ENCODE peak calls at places on chromosomes 11 and 22, in five cellular contexts. A is A549, F is uterus, J is right lobe of liver, Y is transverse colon. B is an unnamed sample. For H3K4me1, the result is how much of the 10 kb centered on the place peaks cover.

GRCh38 chr11:62054484-62055121 is 69.2 kb upstream of the INCENP start:
- DNase-seq in Y (peak), A (peak), F (no peak), J (no peak), B (no peak)

GRCh38 chr22:24775769-24776492 is 1.4 kb upstream of the PIWIL3 start:
- DNase-seq in F (no peak), A (no peak), J (no peak), Y (no peak), B (no peak)

GRCh38 chr11:2778630-2779498 is 79.1 kb upstream of the KCNQ1OT1 start:
- DNase-seq in A (peak), F (peak), Y (peak), J (peak), B (peak)

GRCh38 chr11:130916238-130916855 is at the start of gene SNX19:
- DNase-seq in J (peak), A (peak), Y (peak), F (peak), B (peak)

GRCh38 chr11:95545116-95545875 is 244.3 kb downstream of the FAM76B start:
- DNase-seq in J (no peak), A (no peak), Y (no peak), F (no peak), B (no peak)

GRCh38 chr11:62552931-62553838 is 6.6 kb upstream of the AHNAK start:
- DNase-seq in J (peak), Y (peak), F (peak), A (peak), B (peak)

GRCh38 chr22:26174280-26174679 is 5.0 kb downstream of the SEZ6L start:
- DNase-seq in F (no peak), A (peak), Y (no peak), J (no peak), B (peak)

GRCh38 chr22:25623310-25623734 is 58.8 kb downstream of the GRK3 start:
- DNase-seq in A (no peak), J (no peak), Y (no peak), F (no peak), B (no peak)

GRCh38 chr11:104830508-104830907 is 67.8 kb downstream of the CASP12 start:
- DNase-seq in Y (no peak), J (no peak), A (no peak), F (no peak), B (no peak)

GRCh38 chr11:13215157-13215556 is 62.4 kb upstream of the BMAL1 start:
- DNase-seq in F (no peak), J (no peak), A (peak), Y (no peak), B (no peak)

GRCh38 chr22:38144025-38144405 is 33.5 kb upstream of the BAIAP2L2 start:
- DNase-seq in Y (no peak), J (peak), F (no peak), A (peak), B (no peak)

GRCh38 chr11:72314199-72314598 is 70.2 kb upstream of the PHOX2A start:
- DNase-seq in Y (no peak), F (no peak), J (no peak), A (no peak), B (no peak)

GRCh38 chr22:28440517-28441366 is 238.9 kb downstream of the TTC28 start:
- DNase-seq in J (no peak), Y (no peak), A (no peak), F (no peak), B (no peak)

GRCh38 chr11:88695701-88696414 is 358.3 kb upstream of the CTSC start:
- DNase-seq in F (no peak), Y (no peak), J (no peak), A (no peak), B (no peak)

GRCh38 chr11:3171931-3172560 is 6.9 kb upstream of the OSBPL5 start:
- DNase-seq in J (peak), A (no peak), Y (no peak), F (no peak), B (no peak)

GRCh38 chr11:1782026-1782696 is 18.4 kb upstream of the CTSD start:
- DNase-seq in J (no peak), Y (no peak), A (no peak), F (no peak), B (no peak)

GRCh38 chr11:23192256-23192655 is 332.0 kb upstream of the CCDC179 start:
- DNase-seq in Y (no peak), F (no peak), J (no peak), A (no peak), B (no peak)

GRCh38 chr22:47084226-47084625 is 321.8 kb downstream of the TBC1D22A start:
- DNase-seq in Y (no peak), F (no peak), J (no peak), A (no peak), B (no peak)

GRCh38 chr11:87295237-87295636 is 257.5 kb downstream of the TMEM135 start:
- DNase-seq in F (no peak), A (no peak), J (no peak), Y (no peak), B (no peak)

GRCh38 chr11:13384837-13385417 is 78.1 kb downstream of the BTBD10 start:
- DNase-seq in A (peak), Y (peak), J (no peak), F (no peak), B (peak)

GRCh38 chr11:16086229-16086628 is 270.1 kb downstream of the SOX6 start:
- DNase-seq in J (no peak), F (no peak), A (no peak), Y (no peak), B (no peak)

GRCh38 chr11:35177370-35177769 is 38.4 kb downstream of the CD44 start:
- DNase-seq in F (no peak), A (no peak), J (no peak), Y (no peak), B (no peak)

GRCh38 chr22:49968313-49968830 is 7.8 kb downstream of the PIM3 start:
- DNase-seq in F (peak), J (peak), Y (no peak), A (no peak), B (peak)

GRCh38 chr22:42344391-42344861 is 74.0 kb upstream of the TCF20 start:
- DNase-seq in A (no peak), F (peak), J (no peak), Y (no peak), B (peak)

GRCh38 chr22:29224121-29224858 is 18.6 kb downstream of the EMID1 start:
- DNase-seq in J (no peak), F (peak), Y (peak), A (no peak), B (no peak)

GRCh38 chr22:42114721-42115120 is 15.9 kb downstream of the CYP2D6 start:
- DNase-seq in J (no peak), A (peak), Y (no peak), F (no peak), B (no peak)

GRCh38 chr11:75326439-75326810 is 25.0 kb downstream of the ARRB1 start:
- DNase-seq in F (no peak), Y (no peak), A (no peak), J (no peak), B (no peak)

GRCh38 chr11:101129203-101129943 is at the start of gene PGR:
- DNase-seq in A (no peak), Y (peak), J (no peak), F (peak), B (peak)

GRCh38 chr22:24105661-24106060 is 75.6 kb upstream of the SUSD2 start:
- DNase-seq in J (peak), Y (no peak), A (no peak), F (no peak), B (no peak)

DNA sequence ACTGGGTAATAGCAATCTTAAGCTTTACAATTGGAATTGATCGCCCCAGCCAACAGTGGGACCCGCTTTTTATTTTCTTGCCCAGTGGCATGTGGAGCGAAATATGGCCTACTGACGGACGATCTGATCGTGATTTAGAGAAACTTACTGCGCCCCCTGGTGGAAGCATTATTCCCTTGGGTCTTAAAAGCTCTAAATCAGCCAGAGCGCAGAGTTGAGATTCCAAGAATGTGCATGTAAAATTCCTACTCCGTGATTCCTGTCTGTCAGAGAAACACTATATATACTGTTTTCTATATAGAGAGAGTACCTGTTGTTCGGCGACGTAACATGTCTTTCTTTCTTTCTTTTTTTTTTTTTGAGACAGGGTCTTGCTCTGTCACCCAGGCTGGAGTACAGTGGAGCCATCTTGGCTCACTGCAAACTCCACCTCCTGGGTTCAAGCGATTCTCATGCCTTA is 3.7 kb upstream of the DPF2 start:
- DNase-seq in Y (peak), A (peak), F (peak), J (no peak), B (peak)
- TF ChIP-seq POLR2A in Y (no peak), A (no peak), F (no peak), J (no peak), B (no peak)

DNA sequence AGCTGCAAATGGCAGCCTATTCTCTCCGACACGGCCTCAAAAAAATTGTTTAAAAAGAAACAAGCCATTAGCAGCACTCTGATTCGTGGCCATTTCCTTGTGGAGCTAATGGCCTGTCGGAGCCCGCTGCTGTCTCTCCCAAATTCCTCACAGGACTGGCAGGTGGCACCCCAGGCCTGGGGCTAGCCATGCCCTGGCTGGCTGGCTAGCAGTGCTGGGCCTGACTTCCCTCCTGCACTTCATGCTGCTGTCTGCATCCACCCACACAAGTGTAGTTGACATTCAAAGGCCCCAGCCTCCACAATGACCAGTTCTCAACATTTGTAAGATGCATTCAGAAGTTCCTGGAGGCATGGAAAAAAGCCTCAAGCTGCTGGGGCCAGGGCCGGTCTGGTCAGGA is 61.5 kb downstream of the SMCO4 start:
- DNase-seq in F (no peak), A (no peak), Y (no peak), J (peak), B (no peak)
- TF ChIP-seq CTCF in F (no peak), A (no peak), Y (no peak), J (peak), B (no peak)

GRCh38 chr11:134407321-134407828 is 4.7 kb downstream of the B3GAT1 start:
- DNase-seq in Y (no peak), F (no peak), A (no peak), J (peak), B (no peak)
- H3K4me1 ChIP-seq in Y (under half), F (under half), A (under half), J (under half), B (under half)

DNA sequence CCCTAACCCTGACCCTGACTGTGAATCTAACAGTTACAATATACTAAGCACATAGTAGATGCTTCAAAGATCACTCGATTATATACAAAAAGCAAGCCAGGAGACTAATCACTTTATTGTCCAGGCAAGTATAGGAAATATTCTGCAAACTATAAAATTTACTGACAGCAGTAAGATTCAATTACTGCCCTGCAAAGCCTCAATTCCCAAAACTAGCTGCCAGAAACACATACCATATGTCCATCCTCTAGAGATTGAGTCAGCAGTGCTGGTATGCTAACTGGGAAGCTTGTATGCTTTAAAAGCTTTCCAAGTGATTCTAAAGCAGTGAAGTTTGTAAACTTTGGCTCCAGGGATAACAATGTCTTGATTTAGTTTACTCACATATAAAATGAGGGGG is 26.1 kb downstream of the CSTF3 start:
- DNase-seq in Y (no peak), F (no peak), A (no peak), J (no peak), B (no peak)
- TF ChIP-seq POLR2A in Y (no peak), F (no peak), A (no peak), J (no peak), B (no peak)

DNA sequence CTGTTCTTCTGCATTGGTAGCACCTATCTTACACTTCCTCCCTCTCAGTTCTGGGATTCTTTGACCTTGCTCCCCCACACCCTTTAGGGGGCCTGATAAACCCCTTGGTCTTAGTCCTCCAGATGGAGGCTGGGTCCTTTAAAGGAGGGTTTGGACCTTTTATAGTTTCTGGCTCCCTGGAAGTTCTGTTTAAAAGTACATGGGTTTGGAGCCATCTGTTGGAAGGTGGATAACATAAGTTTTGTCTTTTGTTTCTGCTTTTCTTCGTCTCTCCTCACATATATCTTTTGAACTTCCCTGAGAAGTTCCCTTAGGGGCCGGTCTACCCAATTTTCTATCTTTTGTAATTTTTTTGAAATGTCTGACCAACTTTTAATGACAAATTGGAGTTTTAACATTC is 17.9 kb upstream of the HYLS1 start:
- DNase-seq in Y (no peak), J (no peak), F (no peak), A (no peak), B (no peak)
- TF ChIP-seq CTCF in Y (no peak), J (no peak), F (no peak), A (no peak), B (no peak)

GRCh38 chr11:12161603-12162350 is 51.4 kb downstream of the MICAL2 start:
- DNase-seq in J (no peak), F (no peak), A (no peak), Y (no peak), B (no peak)
- H3K4me1 ChIP-seq in J (under half), F (under half), A (half or more), Y (half or more), B (half or more)